ENCODE peak calls at places on chromosomes 16 and 17, in seven cellular contexts. L, H, U, X, T, K and W are unnamed samples.

GRCh38 chr17:30921544-30922196 is at the start of gene ADAP2:
- DNase-seq in X (no peak), H (no peak), U (no peak), K (no peak), L (no peak), T (peak; percentile 40), W (peak; percentile 48)

GRCh38 chr17:70078549-70078948 is 3.5 kb downstream of the KCNJ16 start:
- DNase-seq in K (no peak), L (no peak), T (no peak), X (no peak), H (no peak), U (no peak), W (no peak)

GRCh38 chr17:45929344-45929743 is 35.0 kb downstream of the MAPT start:
- DNase-seq in K (no peak), H (no peak), U (no peak), L (no peak), X (no peak), T (no peak), W (no peak)

GRCh38 chr17:83006515-83007455 is 72.6 kb upstream of the METRNL start:
- DNase-seq in T (no peak), H (no peak), K (no peak), L (no peak), X (no peak), U (no peak), W (no peak)

GRCh38 chr17:81092518-81093095 is 57.7 kb downstream of the BAIAP2 start:
- DNase-seq in H (no peak), X (no peak), T (no peak), U (no peak), L (no peak), K (no peak), W (no peak)

GRCh38 chr17:73639322-73639721 is 4.9 kb downstream of the SDK2 start:
- DNase-seq in L (no peak), U (no peak), H (no peak), X (no peak), T (peak; percentile 34), K (no peak), W (no peak)

GRCh38 chr17:40590742-40591141 is 25.5 kb upstream of the CCR7 start:
- DNase-seq in K (no peak), H (no peak), U (no peak), T (no peak), X (no peak), L (no peak), W (no peak)

GRCh38 chr16:90077757-90078593 is 844 bp upstream of the PRDM7 start:
- DNase-seq in U (no peak), L (no peak), K (no peak), T (no peak), X (peak; percentile 18), H (peak; percentile 59), W (peak; percentile 42)

GRCh38 chr16:16991711-16992110 is 479.0 kb downstream of the XYLT1 start:
- DNase-seq in T (no peak), U (no peak), L (no peak), X (no peak), H (no peak), K (no peak), W (no peak)

GRCh38 chr17:76633628-76634328 is 9.8 kb downstream of the ST6GALNAC1 start:
- DNase-seq in H (no peak), T (no peak), U (no peak), X (no peak), K (no peak), L (no peak), W (no peak)

GRCh38 chr16:12485425-12485824 is 318.3 kb downstream of the CPPED1 start:
- DNase-seq in L (no peak), K (no peak), U (no peak), H (no peak), X (no peak), T (no peak), W (no peak)

GRCh38 chr16:79066621-79067020 is 533.9 kb downstream of the MAF start:
- DNase-seq in U (no peak), H (no peak), T (no peak), K (no peak), X (no peak), L (no peak), W (no peak)

GRCh38 chr17:61318684-61319098 is 81.0 kb upstream of the TBX2 start:
- DNase-seq in K (no peak), U (no peak), H (no peak), T (no peak), L (no peak), X (no peak), W (no peak)

GRCh38 chr17:78645421-78646295 is 68.5 kb upstream of the DNAH17 start:
- DNase-seq in T (no peak), K (peak; percentile 62), L (peak; percentile 62), H (peak; percentile 62), X (peak; percentile 51), U (no peak), W (no peak)